ENCODE peak calls at places on chromosomes 1 and 21, in five cellular contexts. D, A, X, N and G are unnamed samples.

GRCh38 chr1:83705091-83705490 is 293.8 kb downstream of the TTLL7 start:
- DNase-seq in D (peak; percentile 48), A (no peak), X (no peak), N (no peak), G (no peak)

GRCh38 chr1:1157426-1157913 is 16.2 kb upstream of the TTLL10 start:
- DNase-seq in D (peak; percentile 88), A (peak; percentile 52), X (peak; percentile 70), N (peak; percentile 86), G (peak; percentile 95)

GRCh38 chr1:121483961-121484424 is 299.2 kb downstream of the SRGAP2C start:
- DNase-seq in D (peak; percentile 71), A (no peak), X (peak; percentile 71), N (no peak), G (no peak)

GRCh38 chr1:33289858-33290154 is 31.1 kb downstream of the A3GALT2 start:
- DNase-seq in D (no peak), A (no peak), X (no peak), N (no peak), G (no peak)

GRCh38 chr1:203427451-203427850 is 48.2 kb upstream of the PRELP start:
- DNase-seq in D (no peak), A (no peak), X (no peak), N (no peak), G (no peak)

GRCh38 chr1:208431721-208432120 is 187.5 kb upstream of the PLXNA2 start:
- DNase-seq in D (peak; percentile 34), A (no peak), X (no peak), N (no peak), G (no peak)

GRCh38 chr1:150516616-150517015 is 1.1 kb downstream of the FALEC start:
- DNase-seq in D (no peak), A (no peak), X (peak; percentile 29), N (no peak), G (no peak)

GRCh38 chr1:56409112-56409691 is 170.2 kb downstream of the PLPP3 start:
- DNase-seq in D (no peak), A (no peak), X (no peak), N (no peak), G (peak; percentile 79)

GRCh38 chr1:183094376-183094775 is 71.2 kb downstream of the LAMC1 start:
- DNase-seq in D (peak; percentile 28), A (no peak), X (no peak), N (no peak), G (no peak)

GRCh38 chr1:182309631-182310351 is 81.8 kb downstream of the GLUL start:
- DNase-seq in D (no peak), A (no peak), X (no peak), N (no peak), G (no peak)

GRCh38 chr1:204673909-204674701 is 11.4 kb downstream of the LRRN2 start:
- DNase-seq in D (no peak), A (no peak), X (no peak), N (no peak), G (no peak)

GRCh38 chr21:42845296-42845965 is 33.9 kb downstream of the WDR4 start:
- DNase-seq in D (peak; percentile 53), A (no peak), X (no peak), N (peak; percentile 50), G (peak; percentile 73)

GRCh38 chr1:230495021-230495550 is 69.0 kb upstream of the PGBD5 start:
- DNase-seq in D (no peak), A (no peak), X (no peak), N (no peak), G (no peak)

GRCh38 chr1:2590233-2591141 is 3.9 kb downstream of the PRXL2B start:
- DNase-seq in D (no peak), A (no peak), X (no peak), N (no peak), G (peak; percentile 57)

GRCh38 chr21:15730484-15731242 is 881 bp downstream of the USP25 start:
- DNase-seq in D (no peak), A (peak; percentile 11), X (no peak), N (peak; percentile 74), G (no peak)

GRCh38 chr21:38857152-38857825 is 51.6 kb downstream of the ETS2 start:
- DNase-seq in D (no peak), A (no peak), X (no peak), N (no peak), G (no peak)

GRCh38 chr1:42734201-42735035 is 5.6 kb downstream of the CLDN19 start:
- DNase-seq in D (no peak), A (no peak), X (no peak), N (no peak), G (no peak)

GRCh38 chr1:41537788-41538351 is 53.4 kb upstream of the EDN2 start:
- DNase-seq in D (peak; percentile 46), A (no peak), X (no peak), N (no peak), G (peak; percentile 69)